ENCODE peak calls at places on chromosomes 1 and 21, in four cellular contexts. Q is H9, E is IMR-90, S is H1. O is an unnamed sample.
A peak's percentile ranks its signal among the peaks of the same experiment; 100 is the strongest.

GRCh38 chr1:29736582-29737188 is 500.4 kb downstream of the PTPRU start:
- DNase-seq in Q (peak; percentile 49), E (peak; percentile 60), S (no peak), O (peak; percentile 74)

GRCh38 chr1:161732319-161732718 is 11.0 kb downstream of the FCRLB start:
- DNase-seq in Q (no peak), E (no peak), S (no peak), O (no peak)

GRCh38 chr1:45014403-45015028 is 2.5 kb downstream of the UROD start:
- DNase-seq in Q (peak; percentile 84), E (peak; percentile 88), S (no peak), O (peak; percentile 89)

GRCh38 chr1:28087614-28088167 is 719 bp downstream of the EYA3 start:
- DNase-seq in Q (no peak), E (peak; percentile 27), S (no peak), O (peak; percentile 49)

GRCh38 chr21:46142581-46143473 is 12.6 kb downstream of the FTCD start:
- DNase-seq in Q (no peak), E (no peak), S (no peak), O (no peak)

GRCh38 chr1:193674292-193674944 is 488.0 kb upstream of the B3GALT2 start:
- DNase-seq in Q (no peak), E (peak; percentile 65), S (no peak), O (no peak)

GRCh38 chr1:77540501-77541161 is 141.8 kb downstream of the ZZZ3 start:
- DNase-seq in Q (no peak), E (peak; percentile 51), S (no peak), O (no peak)

GRCh38 chr1:27883536-27884181 is 11.3 kb downstream of the THEMIS2 start:
- DNase-seq in Q (no peak), E (no peak), S (no peak), O (no peak)

GRCh38 chr1:23282967-23283366 is 61.1 kb downstream of the HNRNPR start:
- DNase-seq in Q (no peak), E (peak; percentile 79), S (no peak), O (no peak)

GRCh38 chr1:30117685-30118084 is 605.7 kb downstream of the MATN1 start:
- DNase-seq in Q (no peak), E (no peak), S (no peak), O (no peak)

GRCh38 chr1:33849206-33849605 is 14.7 kb upstream of the HMGB4 start:
- DNase-seq in Q (no peak), E (no peak), S (no peak), O (no peak)

GRCh38 chr21:35475768-35476167 is 426.7 kb upstream of the RUNX1 start:
- DNase-seq in Q (no peak), E (peak; percentile 75), S (no peak), O (no peak)

GRCh38 chr1:53326598-53327182 is 1.2 kb downstream of the LRP8 start:
- DNase-seq in Q (peak; percentile 49), E (no peak), S (no peak), O (peak; percentile 67)

GRCh38 chr1:209406111-209406654 is 177.3 kb upstream of the CAMK1G start:
- DNase-seq in Q (no peak), E (peak; percentile 47), S (no peak), O (no peak)

GRCh38 chr1:61083799-61084385 is 1.5 kb downstream of the NFIA start:
- DNase-seq in Q (no peak), E (no peak), S (no peak), O (no peak)

GRCh38 chr1:11326070-11326469 is 53.1 kb downstream of the UBIAD1 start:
- DNase-seq in Q (no peak), E (no peak), S (no peak), O (no peak)

GRCh38 chr1:66271216-66271903 is 262.6 kb upstream of the SGIP1 start:
- DNase-seq in Q (peak; percentile 34), E (peak; percentile 99), S (peak; percentile 7), O (peak; percentile 92)

GRCh38 chr1:181126871-181127587 is 38.5 kb downstream of the IER5 start:
- DNase-seq in Q (no peak), E (no peak), S (no peak), O (no peak)

GRCh38 chr1:165068716-165069115 is 287.8 kb downstream of the LMX1A start:
- DNase-seq in Q (no peak), E (no peak), S (no peak), O (no peak)

GRCh38 chr1:185821612-185822385 is 87.6 kb downstream of the HMCN1 start:
- DNase-seq in Q (no peak), E (no peak), S (no peak), O (no peak)

GRCh38 chr21:42666023-42666747 is 12.8 kb downstream of the PDE9A start:
- DNase-seq in Q (peak; percentile 55), E (no peak), S (no peak), O (peak; percentile 39)

GRCh38 chr1:234253732-234254131 is 119.5 kb upstream of the COA6 start:
- DNase-seq in Q (peak; percentile 3), E (no peak), S (no peak), O (no peak)

GRCh38 chr21:42555756-42556438 is 42.2 kb downstream of the SLC37A1 start:
- DNase-seq in Q (no peak), E (no peak), S (no peak), O (no peak)

GRCh38 chr1:230618537-230618936 is 23.7 kb upstream of the COG2 start:
- DNase-seq in Q (no peak), E (no peak), S (no peak), O (no peak)

GRCh38 chr1:27353166-27353565 is 11.3 kb downstream of the SYTL1 start:
- DNase-seq in Q (no peak), E (no peak), S (no peak), O (no peak)

DNA sequence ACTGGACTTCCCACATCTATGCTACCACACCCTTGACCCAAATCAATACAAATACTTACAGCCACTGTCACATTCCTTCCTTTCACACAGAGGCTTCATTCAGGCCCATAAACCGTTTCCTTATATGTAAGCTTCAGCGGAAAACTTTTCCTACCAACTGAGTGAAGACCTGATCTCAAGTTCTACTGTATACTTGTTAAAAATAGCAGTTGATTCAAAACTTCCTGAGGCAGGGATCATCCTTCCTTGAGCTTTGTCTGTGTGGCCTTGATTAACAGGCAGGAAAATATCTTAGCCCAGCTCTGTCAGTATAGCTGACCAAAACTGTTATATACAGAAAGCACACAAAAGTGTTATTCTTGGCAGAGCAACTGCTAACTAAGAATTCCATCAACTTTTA is 42.7 kb downstream of the DENND2C start:
- DNase-seq in Q (no peak), E (no peak), S (no peak), O (no peak)
- H2BK120ac ChIP-seq in Q (no peak overlapping the region), E (no peak overlapping the region), S (no peak overlapping the region), O (no peak overlapping the region)

GRCh38 chr1:36093226-36093625 is 4.5 kb downstream of the ADPRS start:
- DNase-seq in Q (no peak), E (no peak), S (no peak), O (no peak)

GRCh38 chr1:36092166-36092797 is 3.6 kb downstream of the ADPRS start:
- DNase-seq in Q (no peak), E (no peak), S (no peak), O (no peak)

GRCh38 chr1:36091141-36091540 is 2.4 kb downstream of the ADPRS start:
- DNase-seq in Q (no peak), E (no peak), S (no peak), O (no peak)

GRCh38 chr1:36092798-36093185 is 4.1 kb downstream of the ADPRS start:
- DNase-seq in Q (no peak), E (no peak), S (no peak), O (no peak)

GRCh38 chr1:36091698-36092097 is 3.0 kb downstream of the ADPRS start:
- DNase-seq in Q (no peak), E (no peak), S (no peak), O (no peak)
- H3K56ac ChIP-seq in Q (no peak overlapping the region), E (no peak overlapping the region), S (no peak overlapping the region), O (no peak overlapping the region)

DNA sequence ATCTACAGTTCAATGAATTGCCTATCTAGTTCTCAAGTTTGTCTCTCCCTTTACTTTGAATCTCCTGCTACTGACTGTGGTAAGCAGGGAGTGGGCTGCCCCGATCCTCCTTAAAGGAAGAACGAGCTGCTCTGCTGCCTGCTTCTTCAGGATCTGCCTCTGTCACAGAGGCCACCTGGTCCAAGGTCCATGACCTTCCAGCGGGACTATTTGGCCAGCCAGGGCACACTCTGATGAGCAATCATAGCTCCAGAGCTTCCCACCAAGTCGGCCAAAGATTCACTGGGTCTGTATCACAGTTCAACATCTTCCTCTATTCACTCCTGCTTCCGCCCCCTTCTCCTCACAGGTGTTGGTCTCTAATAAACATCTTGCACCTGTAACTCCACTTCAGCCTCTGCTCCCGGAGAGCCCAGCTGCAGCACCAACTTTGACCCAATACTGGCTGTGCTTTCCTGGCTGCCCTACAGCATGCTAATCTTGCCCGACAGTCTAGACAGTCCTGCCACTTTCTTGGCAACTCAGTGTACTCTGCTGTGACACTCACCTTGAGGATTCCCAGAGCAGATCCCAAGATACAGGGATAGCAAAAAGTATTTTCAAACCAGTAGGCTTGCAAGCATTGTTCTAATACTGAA is 16.9 kb upstream of the MAP10 start:
- DNase-seq in Q (no peak), E (no peak), S (no peak), O (no peak)
- H2BK5ac ChIP-seq in Q (no peak overlapping the region), E (no peak overlapping the region), S (no peak overlapping the region), O (no peak overlapping the region)

GRCh38 chr1:92080128-92080985 is at the start of gene BTBD8:
- DNase-seq in Q (peak; percentile 95), E (peak; percentile 71), S (peak; percentile 89), O (peak; percentile 97)
- H2BK120ac ChIP-seq in Q (no peak within 1 kb of the TSS), E (peak within 1 kb of the TSS; percentile 52), S (no peak within 1 kb of the TSS), O (no peak within 1 kb of the TSS)

DNA sequence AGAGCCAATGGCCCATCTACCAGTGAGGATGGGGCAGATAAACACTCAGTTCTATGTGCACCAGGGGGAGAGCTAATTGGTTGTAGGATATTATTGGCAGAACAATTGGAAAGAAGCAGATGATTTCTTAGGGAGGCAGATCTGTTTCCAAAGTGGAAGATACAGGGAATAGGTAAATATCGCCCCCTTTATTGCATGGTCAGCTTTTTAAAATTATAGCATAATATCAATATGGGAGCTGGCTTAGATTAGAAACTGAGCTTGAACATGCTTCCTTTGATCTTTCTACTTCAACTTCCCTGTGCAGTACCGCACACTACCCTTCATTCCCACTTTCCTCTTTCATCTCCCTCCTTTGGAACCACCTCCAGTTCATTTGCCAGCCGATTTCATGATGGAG is 64.0 kb upstream of the PLXNA2 start:
- DNase-seq in Q (no peak), E (no peak), S (no peak), O (no peak)
- H3K56ac ChIP-seq in Q (no peak overlapping the region), E (no peak overlapping the region), S (no peak overlapping the region), O (no peak overlapping the region)

O was measured in mesendoderm.